ENCODE peak calls at places on chromosomes 1 and 21, in six cellular contexts. One of them, this sample, is unnamed.

GRCh38 chr1:82366694-82367093 is 566.0 kb downstream of the ADGRL2 start:
- DNase-seq in natural killer cell: no peak
- DNase-seq in C1 segment of cervical spinal cord: no peak
- DNase-seq in ovary: no peak
- DNase-seq in BE2C: no peak
- DNase-seq in AG04450: no peak
- DNase-seq in this sample: no peak

GRCh38 chr1:235025422-235025984 is 103.1 kb downstream of the TOMM20 start:
- DNase-seq in natural killer cell: no peak
- DNase-seq in C1 segment of cervical spinal cord: no peak
- DNase-seq in ovary: no peak
- DNase-seq in BE2C: no peak
- DNase-seq in AG04450: no peak
- DNase-seq in this sample: no peak

GRCh38 chr1:212186427-212187207 is 98.6 kb upstream of the PPP2R5A start:
- DNase-seq in natural killer cell: no peak
- DNase-seq in C1 segment of cervical spinal cord: no peak
- DNase-seq in ovary: no peak
- DNase-seq in BE2C: no peak
- DNase-seq in AG04450: no peak
- DNase-seq in this sample: no peak

GRCh38 chr1:24351918-24352637 is 32.9 kb downstream of the GRHL3 start:
- DNase-seq in natural killer cell: no peak
- DNase-seq in C1 segment of cervical spinal cord: no peak
- DNase-seq in ovary: no peak
- DNase-seq in BE2C: peak
- DNase-seq in AG04450: no peak
- DNase-seq in this sample: no peak

GRCh38 chr1:47865881-47866535 is 131.2 kb downstream of the TRABD2B start:
- DNase-seq in natural killer cell: no peak
- DNase-seq in C1 segment of cervical spinal cord: no peak
- DNase-seq in ovary: no peak
- DNase-seq in BE2C: no peak
- DNase-seq in AG04450: no peak
- DNase-seq in this sample: no peak

GRCh38 chr1:11384170-11384554 is 94.8 kb upstream of the DISP3 start:
- DNase-seq in natural killer cell: no peak
- DNase-seq in C1 segment of cervical spinal cord: no peak
- DNase-seq in ovary: no peak
- DNase-seq in BE2C: no peak
- DNase-seq in AG04450: no peak
- DNase-seq in this sample: no peak

GRCh38 chr1:229431270-229432115 is 2.4 kb downstream of the ACTA1 start:
- DNase-seq in natural killer cell: no peak
- DNase-seq in C1 segment of cervical spinal cord: no peak
- DNase-seq in ovary: no peak
- DNase-seq in BE2C: no peak
- DNase-seq in AG04450: no peak
- DNase-seq in this sample: no peak

GRCh38 chr1:97759078-97759477 is 161.8 kb downstream of the DPYD start:
- DNase-seq in natural killer cell: no peak
- DNase-seq in C1 segment of cervical spinal cord: no peak
- DNase-seq in ovary: no peak
- DNase-seq in BE2C: no peak
- DNase-seq in AG04450: no peak
- DNase-seq in this sample: no peak

GRCh38 chr1:211752951-211753486 is 77.5 kb downstream of the LPGAT1 start:
- DNase-seq in natural killer cell: no peak
- DNase-seq in C1 segment of cervical spinal cord: no peak
- DNase-seq in ovary: no peak
- DNase-seq in BE2C: no peak
- DNase-seq in AG04450: no peak
- DNase-seq in this sample: no peak

GRCh38 chr1:78254517-78254916 is 208.8 kb downstream of the GIPC2 start:
- DNase-seq in natural killer cell: no peak
- DNase-seq in C1 segment of cervical spinal cord: no peak
- DNase-seq in ovary: no peak
- DNase-seq in BE2C: no peak
- DNase-seq in AG04450: no peak
- DNase-seq in this sample: no peak

GRCh38 chr1:225253784-225254183 is 174.1 kb downstream of the LBR start:
- DNase-seq in natural killer cell: no peak
- DNase-seq in C1 segment of cervical spinal cord: no peak
- DNase-seq in ovary: no peak
- DNase-seq in BE2C: no peak
- DNase-seq in AG04450: no peak
- DNase-seq in this sample: no peak

GRCh38 chr1:112575154-112575804 is 43.7 kb downstream of the ST7L start:
- DNase-seq in natural killer cell: no peak
- DNase-seq in C1 segment of cervical spinal cord: no peak
- DNase-seq in ovary: no peak
- DNase-seq in BE2C: peak
- DNase-seq in AG04450: peak
- DNase-seq in this sample: no peak

GRCh38 chr1:2300004-2300771 is 72.1 kb downstream of the SKI start:
- DNase-seq in natural killer cell: peak
- DNase-seq in C1 segment of cervical spinal cord: no peak
- DNase-seq in ovary: no peak
- DNase-seq in BE2C: no peak
- DNase-seq in AG04450: no peak
- DNase-seq in this sample: peak

GRCh38 chr1:203300441-203301330 is 4.6 kb upstream of the BTG2 start:
- DNase-seq in natural killer cell: no peak
- DNase-seq in C1 segment of cervical spinal cord: no peak
- DNase-seq in ovary: no peak
- DNase-seq in BE2C: no peak
- DNase-seq in AG04450: no peak
- DNase-seq in this sample: no peak

GRCh38 chr1:154190550-154190949 is 1.4 kb downstream of the TPM3 start:
- DNase-seq in natural killer cell: no peak
- DNase-seq in C1 segment of cervical spinal cord: no peak
- DNase-seq in ovary: no peak
- DNase-seq in BE2C: no peak
- DNase-seq in AG04450: no peak
- DNase-seq in this sample: no peak

GRCh38 chr21:38258803-38259485 is 2.2 kb downstream of the KCNJ15 start:
- DNase-seq in natural killer cell: no peak
- DNase-seq in C1 segment of cervical spinal cord: no peak
- DNase-seq in ovary: no peak
- DNase-seq in BE2C: no peak
- DNase-seq in AG04450: peak
- DNase-seq in this sample: no peak

GRCh38 chr1:10888791-10889627 is 92.6 kb upstream of the CASZ1 start:
- DNase-seq in natural killer cell: no peak
- DNase-seq in C1 segment of cervical spinal cord: no peak
- DNase-seq in ovary: no peak
- DNase-seq in BE2C: peak
- DNase-seq in AG04450: no peak
- DNase-seq in this sample: peak

GRCh38 chr1:92376345-92376744 is 77.5 kb downstream of the RPAP2 start:
- DNase-seq in natural killer cell: no peak
- DNase-seq in C1 segment of cervical spinal cord: no peak
- DNase-seq in ovary: no peak
- DNase-seq in BE2C: no peak
- DNase-seq in AG04450: no peak
- DNase-seq in this sample: no peak

GRCh38 chr1:219639843-219640606 is 27.1 kb upstream of the ZC3H11B start:
- DNase-seq in natural killer cell: no peak
- DNase-seq in C1 segment of cervical spinal cord: no peak
- DNase-seq in ovary: no peak
- DNase-seq in BE2C: no peak
- DNase-seq in AG04450: no peak
- DNase-seq in this sample: no peak

GRCh38 chr1:8438449-8438848 is 120.5 kb downstream of the SLC45A1 start:
- DNase-seq in natural killer cell: no peak
- DNase-seq in C1 segment of cervical spinal cord: no peak
- DNase-seq in ovary: no peak
- DNase-seq in BE2C: no peak
- DNase-seq in AG04450: no peak
- DNase-seq in this sample: no peak

GRCh38 chr21:38487906-38488639 is 10.2 kb downstream of the ERG start:
- DNase-seq in natural killer cell: no peak
- DNase-seq in C1 segment of cervical spinal cord: no peak
- DNase-seq in ovary: no peak
- DNase-seq in BE2C: no peak
- DNase-seq in AG04450: no peak
- DNase-seq in this sample: no peak

GRCh38 chr1:150164224-150164623 is 14.5 kb downstream of the PLEKHO1 start:
- DNase-seq in natural killer cell: no peak
- DNase-seq in C1 segment of cervical spinal cord: no peak
- DNase-seq in ovary: no peak
- DNase-seq in BE2C: no peak
- DNase-seq in AG04450: no peak
- DNase-seq in this sample: no peak

GRCh38 chr1:28326980-28327379 is 1.9 kb upstream of the MED18 start:
- DNase-seq in natural killer cell: no peak
- DNase-seq in C1 segment of cervical spinal cord: no peak
- DNase-seq in ovary: no peak
- DNase-seq in BE2C: no peak
- DNase-seq in AG04450: no peak
- DNase-seq in this sample: no peak

GRCh38 chr1:203536575-203536974 is 42.6 kb downstream of the OPTC start:
- DNase-seq in natural killer cell: no peak
- DNase-seq in C1 segment of cervical spinal cord: no peak
- DNase-seq in ovary: no peak
- DNase-seq in BE2C: no peak
- DNase-seq in AG04450: no peak
- DNase-seq in this sample: no peak

GRCh38 chr1:171645553-171646336 is 6.7 kb downstream of the MYOC start:
- DNase-seq in natural killer cell: no peak
- DNase-seq in C1 segment of cervical spinal cord: peak
- DNase-seq in ovary: peak
- DNase-seq in BE2C: peak
- DNase-seq in AG04450: no peak
- DNase-seq in this sample: no peak

GRCh38 chr1:204077979-204078696 is 5.2 kb downstream of the SOX13 start:
- DNase-seq in natural killer cell: no peak
- DNase-seq in C1 segment of cervical spinal cord: no peak
- DNase-seq in ovary: no peak
- DNase-seq in BE2C: no peak
- DNase-seq in AG04450: no peak
- DNase-seq in this sample: no peak

GRCh38 chr1:85495556-85495955 is 30.6 kb upstream of the DDAH1 start:
- DNase-seq in natural killer cell: no peak
- DNase-seq in C1 segment of cervical spinal cord: no peak
- DNase-seq in ovary: no peak
- DNase-seq in BE2C: peak
- DNase-seq in AG04450: no peak
- DNase-seq in this sample: no peak

GRCh38 chr1:225866061-225866844 is 15.9 kb downstream of the TMEM63A start:
- DNase-seq in natural killer cell: no peak
- DNase-seq in C1 segment of cervical spinal cord: no peak
- DNase-seq in ovary: no peak
- DNase-seq in BE2C: no peak
- DNase-seq in AG04450: peak
- DNase-seq in this sample: no peak

GRCh38 chr1:160682983-160683886 is 28.4 kb downstream of the CD48 start:
- DNase-seq in natural killer cell: no peak
- DNase-seq in C1 segment of cervical spinal cord: no peak
- DNase-seq in ovary: no peak
- DNase-seq in BE2C: no peak
- DNase-seq in AG04450: no peak
- DNase-seq in this sample: no peak

GRCh38 chr1:182668633-182669032 is 15.8 kb downstream of the RGS8 start:
- DNase-seq in natural killer cell: no peak
- DNase-seq in C1 segment of cervical spinal cord: no peak
- DNase-seq in ovary: no peak
- DNase-seq in BE2C: no peak
- DNase-seq in AG04450: no peak
- DNase-seq in this sample: no peak

GRCh38 chr21:33246506-33246905 is 16.8 kb downstream of the IFNAR2 start:
- DNase-seq in natural killer cell: no peak
- DNase-seq in C1 segment of cervical spinal cord: no peak
- DNase-seq in ovary: no peak
- DNase-seq in BE2C: no peak
- DNase-seq in AG04450: no peak
- DNase-seq in this sample: no peak

GRCh38 chr1:184497962-184498723 is 111.3 kb downstream of the C1orf21 start:
- DNase-seq in natural killer cell: no peak
- DNase-seq in C1 segment of cervical spinal cord: no peak
- DNase-seq in ovary: no peak
- DNase-seq in BE2C: peak
- DNase-seq in AG04450: no peak
- DNase-seq in this sample: peak

GRCh38 chr1:14737561-14738094 is 139.1 kb downstream of the KAZN start:
- DNase-seq in natural killer cell: no peak
- DNase-seq in C1 segment of cervical spinal cord: no peak
- DNase-seq in ovary: no peak
- DNase-seq in BE2C: no peak
- DNase-seq in AG04450: no peak
- DNase-seq in this sample: no peak

GRCh38 chr1:68015960-68016359 is 34.5 kb downstream of the DIRAS3 start:
- DNase-seq in natural killer cell: no peak
- DNase-seq in C1 segment of cervical spinal cord: no peak
- DNase-seq in ovary: no peak
- DNase-seq in BE2C: no peak
- DNase-seq in AG04450: no peak
- DNase-seq in this sample: no peak

GRCh38 chr1:88698140-88698539 is 14.1 kb downstream of the PKN2 start:
- DNase-seq in natural killer cell: no peak
- DNase-seq in C1 segment of cervical spinal cord: no peak
- DNase-seq in ovary: no peak
- DNase-seq in BE2C: no peak
- DNase-seq in AG04450: no peak
- DNase-seq in this sample: no peak

GRCh38 chr1:212285685-212286436 is 651 bp downstream of the PPP2R5A start:
- DNase-seq in natural killer cell: peak
- DNase-seq in C1 segment of cervical spinal cord: peak
- DNase-seq in ovary: peak
- DNase-seq in BE2C: peak
- DNase-seq in AG04450: no peak
- DNase-seq in this sample: peak

GRCh38 chr1:83929184-83929583 is 69.7 kb downstream of the TTLL7 start:
- DNase-seq in natural killer cell: no peak
- DNase-seq in C1 segment of cervical spinal cord: no peak
- DNase-seq in ovary: no peak
- DNase-seq in BE2C: no peak
- DNase-seq in AG04450: peak
- DNase-seq in this sample: no peak

GRCh38 chr1:225484657-225485606 is 57.1 kb upstream of the LBR start:
- DNase-seq in natural killer cell: no peak
- DNase-seq in C1 segment of cervical spinal cord: no peak
- DNase-seq in ovary: no peak
- DNase-seq in BE2C: no peak
- DNase-seq in AG04450: no peak
- DNase-seq in this sample: no peak

GRCh38 chr1:231807498-231807897 is 180.9 kb downstream of the DISC1 start:
- DNase-seq in natural killer cell: no peak
- DNase-seq in C1 segment of cervical spinal cord: no peak
- DNase-seq in ovary: no peak
- DNase-seq in BE2C: no peak
- DNase-seq in AG04450: no peak
- DNase-seq in this sample: no peak

GRCh38 chr1:168709407-168709891 is 19.6 kb downstream of the DPT start:
- DNase-seq in natural killer cell: no peak
- DNase-seq in C1 segment of cervical spinal cord: no peak
- DNase-seq in ovary: no peak
- DNase-seq in BE2C: no peak
- DNase-seq in AG04450: no peak
- DNase-seq in this sample: no peak

This sample was measured in glutamatergic neuron.